ENCODE peak calls at places on chromosomes 11 and 22, in six cellular contexts. N is endothelial cell of umbilical vein, V is GM12865, B is mucosa of descending colon, Y is endothelial cell, M is coronary artery. L is an unnamed sample.
A peak's percentile ranks its signal among the peaks of the same experiment; 100 is the strongest.

GRCh38 chr11:56700242-56700918 is 1.5 kb downstream of the OR9G1 start:
- DNase-seq in N (no peak), V (no peak), B (peak; percentile 23), Y (no peak), M (no peak), L (no peak)

GRCh38 chr11:93279911-93280347 is 50.6 kb upstream of the DEUP1 start:
- DNase-seq in N (no peak), V (peak; percentile 64), B (no peak), Y (no peak), M (no peak), L (no peak)

GRCh38 chr11:58900479-58901420 is 38.5 kb upstream of the GLYATL1 start:
- DNase-seq in N (peak; percentile 41), V (peak; percentile 66), B (peak; percentile 90), Y (peak; percentile 90), M (no peak), L (no peak)

GRCh38 chr11:35066029-35066428 is 72.9 kb upstream of the CD44 start:
- DNase-seq in N (no peak), V (no peak), B (no peak), Y (no peak), M (no peak), L (no peak)

GRCh38 chr11:82945682-82946081 is 44.1 kb downstream of the DDIAS start:
- DNase-seq in N (no peak), V (no peak), B (no peak), Y (no peak), M (no peak), L (no peak)

GRCh38 chr22:23485490-23485889 is 94.6 kb downstream of the IGLL1 start:
- DNase-seq in N (no peak), V (no peak), B (no peak), Y (no peak), M (no peak), L (no peak)

GRCh38 chr22:46876357-46876934 is 114.0 kb downstream of the TBC1D22A start:
- DNase-seq in N (peak; percentile 73), V (no peak), B (no peak), Y (no peak), M (no peak), L (no peak)

GRCh38 chr11:9765320-9766101 is 101.6 kb downstream of the SWAP70 start:
- DNase-seq in N (peak; percentile 92), V (peak; percentile 23), B (no peak), Y (peak; percentile 39), M (no peak), L (peak; percentile 92)

GRCh38 chr22:37710675-37711074 is 13.8 kb downstream of the TRIOBP start:
- DNase-seq in N (no peak), V (no peak), B (no peak), Y (no peak), M (no peak), L (no peak)

GRCh38 chr11:128521697-128522062 is 65.7 kb downstream of the ETS1 start:
- DNase-seq in N (no peak), V (peak; percentile 46), B (peak; percentile 65), Y (no peak), M (peak; percentile 81), L (no peak)

GRCh38 chr11:127639916-127640315 is 639.3 kb upstream of the KIRREL3 start:
- DNase-seq in N (peak; percentile 86), V (no peak), B (no peak), Y (no peak), M (no peak), L (no peak)

GRCh38 chr22:48138855-48139254 is 1376.4 kb downstream of the TBC1D22A start:
- DNase-seq in N (no peak), V (peak; percentile 3), B (no peak), Y (no peak), M (no peak), L (no peak)

GRCh38 chr11:111936045-111936400 is 1.1 kb upstream of the DIXDC1 start:
- DNase-seq in N (peak; percentile 25), V (no peak), B (no peak), Y (no peak), M (no peak), L (no peak)

GRCh38 chr11:92888701-92889100 is 80.8 kb upstream of the MTNR1B start:
- DNase-seq in N (no peak), V (no peak), B (no peak), Y (no peak), M (no peak), L (no peak)

GRCh38 chr11:19729141-19729540 is 16.5 kb downstream of the NAV2 start:
- DNase-seq in N (no peak), V (no peak), B (no peak), Y (no peak), M (no peak), L (no peak)

GRCh38 chr11:19725379-19726079 is 12.9 kb downstream of the NAV2 start:
- DNase-seq in N (no peak), V (no peak), B (no peak), Y (no peak), M (peak; percentile 92), L (no peak)

GRCh38 chr11:19728436-19728835 is 15.8 kb downstream of the NAV2 start:
- DNase-seq in N (no peak), V (no peak), B (no peak), Y (no peak), M (no peak), L (no peak)

GRCh38 chr11:19724765-19725164 is 12.1 kb downstream of the NAV2 start:
- DNase-seq in N (no peak), V (no peak), B (no peak), Y (no peak), M (peak; percentile 59), L (no peak)

GRCh38 chr11:19727246-19727645 is 14.6 kb downstream of the NAV2 start:
- DNase-seq in N (no peak), V (no peak), B (no peak), Y (no peak), M (no peak), L (no peak)
- TF ChIP-seq CTCF in N (no peak), V (no peak), B (no peak), Y (no peak), M (no peak), L (no peak)

DNA sequence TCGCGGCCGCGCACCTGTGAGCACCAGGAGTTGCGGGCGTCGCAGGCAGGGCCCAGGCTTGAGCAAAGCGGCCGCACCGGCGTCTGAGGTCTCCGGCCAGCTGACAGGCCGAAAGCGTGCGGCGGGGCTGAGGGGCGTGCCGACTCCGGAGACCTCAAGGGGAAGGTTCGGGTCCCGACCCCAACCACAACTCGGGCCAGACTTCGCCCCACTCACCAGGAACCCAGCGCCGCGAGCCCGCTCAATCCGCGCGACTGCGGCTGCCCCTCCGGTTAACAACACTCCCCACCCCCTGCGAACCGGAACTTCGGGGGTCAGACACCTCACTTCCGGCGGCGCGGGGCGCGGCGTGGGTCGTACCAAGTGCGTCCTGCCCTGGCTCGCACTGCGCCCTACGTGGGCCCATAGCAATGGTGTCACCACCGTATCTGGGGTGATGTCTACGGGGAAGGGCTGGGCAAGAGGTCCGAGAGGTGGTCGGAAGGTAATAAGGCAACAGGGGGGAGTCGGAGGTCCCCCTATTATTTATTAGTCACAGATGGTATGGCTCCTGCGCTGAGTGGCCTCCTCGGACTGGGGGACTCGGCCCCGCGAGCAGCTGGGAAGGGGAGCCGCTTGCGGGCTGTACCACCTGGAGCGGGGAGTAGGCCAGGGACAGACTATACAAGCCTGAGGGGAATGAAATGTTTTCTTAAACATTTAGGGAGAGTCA is at the start of gene SYVN1:
- DNase-seq in N (peak; percentile 87), V (peak; percentile 94), B (peak; percentile 95), Y (peak; percentile 76), M (peak; percentile 95), L (peak; percentile 95)
- TF ChIP-seq CTCF in N (no peak), V (no peak), B (no peak), Y (no peak), M (no peak), L (no peak)

GRCh38 chr11:95091663-95092062 is 2.0 kb downstream of the ENDOD1 start:
- DNase-seq in N (no peak), V (no peak), B (no peak), Y (no peak), M (no peak), L (no peak)

GRCh38 chr11:95088946-95089619 is 563 bp upstream of the ENDOD1 start:
- DNase-seq in N (no peak), V (peak; percentile 63), B (no peak), Y (no peak), M (peak; percentile 86), L (no peak)

GRCh38 chr11:95087171-95087570 is 2.5 kb upstream of the ENDOD1 start:
- DNase-seq in N (no peak), V (no peak), B (no peak), Y (no peak), M (no peak), L (no peak)

GRCh38 chr11:95092549-95093324 is 3.1 kb downstream of the ENDOD1 start:
- DNase-seq in N (peak; percentile 27), V (peak; percentile 49), B (peak; percentile 55), Y (no peak), M (no peak), L (no peak)

GRCh38 chr11:95089620-95090542 is at the start of gene ENDOD1:
- DNase-seq in N (peak; percentile 87), V (peak; percentile 90), B (peak; percentile 93), Y (peak; percentile 77), M (peak; percentile 88), L (peak; percentile 91)
- TF ChIP-seq CTCF in N (no peak), V (no peak), B (no peak), Y (no peak), M (no peak), L (peak; percentile 25)

GRCh38 chr22:35206889-35207288 is 50.4 kb upstream of the HMGXB4 start:
- DNase-seq in N (no peak), V (no peak), B (no peak), Y (no peak), M (no peak), L (no peak)

GRCh38 chr22:35205956-35206355 is 51.3 kb upstream of the HMGXB4 start:
- DNase-seq in N (no peak), V (no peak), B (no peak), Y (no peak), M (no peak), L (no peak)

GRCh38 chr22:35209203-35209602 is 48.1 kb upstream of the HMGXB4 start:
- DNase-seq in N (no peak), V (no peak), B (no peak), Y (no peak), M (no peak), L (no peak)

GRCh38 chr22:35205141-35205775 is 52.0 kb upstream of the HMGXB4 start:
- DNase-seq in N (no peak), V (no peak), B (no peak), Y (no peak), M (no peak), L (no peak)

DNA sequence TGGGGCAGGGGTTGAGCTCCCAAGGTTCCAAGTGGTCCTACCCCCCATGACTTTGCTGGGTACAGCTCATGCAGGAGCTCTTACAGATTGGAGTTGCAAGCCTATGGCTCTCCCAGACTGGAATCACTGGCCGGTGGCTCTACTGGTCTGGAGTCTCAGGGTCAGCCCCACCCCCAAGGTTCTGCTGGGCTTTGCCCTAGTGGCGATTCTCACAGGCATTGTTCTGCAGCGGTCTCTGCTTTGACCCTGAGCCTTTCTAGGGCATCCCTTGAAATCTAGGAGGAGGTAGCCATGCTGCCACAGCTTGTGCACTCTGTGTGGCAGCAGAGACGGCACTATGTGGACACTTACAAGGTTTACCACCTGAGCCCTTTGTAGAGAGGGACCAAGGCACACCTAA is 49.3 kb upstream of the HMGXB4 start:
- DNase-seq in N (no peak), V (no peak), B (no peak), Y (no peak), M (no peak), L (no peak)
- TF ChIP-seq CTCF in N (no peak), V (no peak), B (no peak), Y (no peak), M (no peak), L (no peak)

L was measured in osteocyte.